ENCODE peak calls at places on chromosomes 13 and 19, in six cellular contexts. One of them, this sample, is unnamed.

GRCh38 chr13:55155046-55155445 is 1985.7 kb upstream of the PRR20A start:
- DNase-seq in lower leg skin: no peak
- DNase-seq in MG63: no peak
- DNase-seq in naive thymus-derived CD4-positive, alpha-beta T cell: no peak
- DNase-seq in AG09309: no peak
- DNase-seq in body of pancreas: no peak
- DNase-seq in this sample: no peak

GRCh38 chr19:3440082-3440481 is 40.2 kb downstream of the SMIM24 start:
- DNase-seq in AG09309: no peak
- DNase-seq in naive thymus-derived CD4-positive, alpha-beta T cell: peak; percentile 30
- DNase-seq in body of pancreas: peak; percentile 53
- DNase-seq in MG63: peak; percentile 34
- DNase-seq in lower leg skin: no peak
- DNase-seq in this sample: peak; percentile 19

GRCh38 chr13:54210397-54211050 is 1181.9 kb downstream of the OLFM4 start:
- DNase-seq in naive thymus-derived CD4-positive, alpha-beta T cell: no peak
- DNase-seq in MG63: no peak
- DNase-seq in AG09309: no peak
- DNase-seq in lower leg skin: no peak
- DNase-seq in body of pancreas: no peak
- DNase-seq in this sample: no peak

GRCh38 chr19:43504426-43505185 is at the start of gene PHLDB3:
- DNase-seq in MG63: peak; percentile 26
- DNase-seq in naive thymus-derived CD4-positive, alpha-beta T cell: no peak
- DNase-seq in body of pancreas: peak; percentile 46
- DNase-seq in lower leg skin: peak; percentile 92
- DNase-seq in AG09309: no peak
- DNase-seq in this sample: no peak

GRCh38 chr13:73767747-73768315 is 366.4 kb downstream of the KLF12 start:
- DNase-seq in lower leg skin: no peak
- DNase-seq in naive thymus-derived CD4-positive, alpha-beta T cell: no peak
- DNase-seq in MG63: no peak
- DNase-seq in AG09309: no peak
- DNase-seq in body of pancreas: no peak
- DNase-seq in this sample: no peak

GRCh38 chr13:51370116-51370515 is 30.6 kb downstream of the SERPINE3 start:
- DNase-seq in MG63: no peak
- DNase-seq in AG09309: no peak
- DNase-seq in naive thymus-derived CD4-positive, alpha-beta T cell: no peak
- DNase-seq in lower leg skin: no peak
- DNase-seq in body of pancreas: no peak
- DNase-seq in this sample: no peak

GRCh38 chr19:40453151-40453735 is 9.1 kb upstream of the SERTAD3 start:
- DNase-seq in AG09309: no peak
- DNase-seq in naive thymus-derived CD4-positive, alpha-beta T cell: no peak
- DNase-seq in lower leg skin: no peak
- DNase-seq in body of pancreas: no peak
- DNase-seq in MG63: no peak
- DNase-seq in this sample: no peak

GRCh38 chr19:55585658-55586339 is 5.2 kb upstream of the ZNF579 start:
- DNase-seq in naive thymus-derived CD4-positive, alpha-beta T cell: peak; percentile 31
- DNase-seq in MG63: no peak
- DNase-seq in AG09309: no peak
- DNase-seq in lower leg skin: peak; percentile 89
- DNase-seq in body of pancreas: peak; percentile 68
- DNase-seq in this sample: peak; percentile 78

GRCh38 chr13:84654654-84655244 is 772.5 kb upstream of the SLITRK1 start:
- DNase-seq in lower leg skin: no peak
- DNase-seq in AG09309: no peak
- DNase-seq in MG63: no peak
- DNase-seq in body of pancreas: no peak
- DNase-seq in naive thymus-derived CD4-positive, alpha-beta T cell: no peak
- DNase-seq in this sample: peak; percentile 6

GRCh38 chr19:54164369-54165068 is 5.0 kb upstream of the LENG1 start:
- DNase-seq in body of pancreas: peak; percentile 61
- DNase-seq in naive thymus-derived CD4-positive, alpha-beta T cell: no peak
- DNase-seq in lower leg skin: peak; percentile 94
- DNase-seq in MG63: no peak
- DNase-seq in AG09309: no peak
- DNase-seq in this sample: no peak

GRCh38 chr13:28751210-28751935 is 32.6 kb upstream of the SLC46A3 start:
- DNase-seq in AG09309: no peak
- DNase-seq in naive thymus-derived CD4-positive, alpha-beta T cell: no peak
- DNase-seq in lower leg skin: no peak
- DNase-seq in MG63: peak; percentile 39
- DNase-seq in body of pancreas: no peak
- DNase-seq in this sample: no peak

GRCh38 chr19:36120092-36120983 is 5.1 kb downstream of the TBCB start:
- DNase-seq in body of pancreas: no peak
- DNase-seq in naive thymus-derived CD4-positive, alpha-beta T cell: no peak
- DNase-seq in lower leg skin: no peak
- DNase-seq in MG63: no peak
- DNase-seq in AG09309: no peak
- DNase-seq in this sample: no peak

GRCh38 chr13:94607056-94607455 is 5.4 kb downstream of the GPR180 start:
- DNase-seq in AG09309: no peak
- DNase-seq in body of pancreas: no peak
- DNase-seq in lower leg skin: no peak
- DNase-seq in MG63: no peak
- DNase-seq in naive thymus-derived CD4-positive, alpha-beta T cell: no peak
- DNase-seq in this sample: no peak

GRCh38 chr13:100131863-100132574 is 43.1 kb downstream of the PCCA start:
- DNase-seq in body of pancreas: no peak
- DNase-seq in AG09309: peak; percentile 27
- DNase-seq in lower leg skin: no peak
- DNase-seq in naive thymus-derived CD4-positive, alpha-beta T cell: no peak
- DNase-seq in MG63: peak; percentile 37
- DNase-seq in this sample: no peak

GRCh38 chr19:2330255-2330631 is 1.8 kb downstream of the SPPL2B start:
- DNase-seq in AG09309: no peak
- DNase-seq in lower leg skin: no peak
- DNase-seq in naive thymus-derived CD4-positive, alpha-beta T cell: no peak
- DNase-seq in body of pancreas: no peak
- DNase-seq in MG63: no peak
- DNase-seq in this sample: no peak
- H3K4me3 ChIP-seq in AG09309: no peak overlapping the region
- H3K4me3 ChIP-seq in lower leg skin: no peak overlapping the region
- H3K4me3 ChIP-seq in naive thymus-derived CD4-positive, alpha-beta T cell: no peak overlapping the region
- H3K4me3 ChIP-seq in body of pancreas: no peak overlapping the region
- H3K4me3 ChIP-seq in MG63: no peak overlapping the region
- H3K4me3 ChIP-seq in this sample: no peak overlapping the region

GRCh38 chr19:28880735-28881401 is 332.1 kb downstream of the UQCRFS1 start:
- DNase-seq in lower leg skin: no peak
- DNase-seq in MG63: no peak
- DNase-seq in naive thymus-derived CD4-positive, alpha-beta T cell: no peak
- DNase-seq in body of pancreas: no peak
- DNase-seq in AG09309: no peak
- DNase-seq in this sample: no peak

GRCh38 chr19:28884786-28885476 is 328.0 kb downstream of the UQCRFS1 start:
- DNase-seq in lower leg skin: no peak
- DNase-seq in naive thymus-derived CD4-positive, alpha-beta T cell: no peak
- DNase-seq in body of pancreas: no peak
- DNase-seq in MG63: no peak
- DNase-seq in AG09309: no peak
- DNase-seq in this sample: no peak

GRCh38 chr19:28882818-28883217 is 330.1 kb downstream of the UQCRFS1 start:
- DNase-seq in MG63: no peak
- DNase-seq in naive thymus-derived CD4-positive, alpha-beta T cell: no peak
- DNase-seq in AG09309: no peak
- DNase-seq in body of pancreas: no peak
- DNase-seq in lower leg skin: no peak
- DNase-seq in this sample: no peak

GRCh38 chr19:28881616-28882015 is 331.3 kb downstream of the UQCRFS1 start:
- DNase-seq in body of pancreas: no peak
- DNase-seq in MG63: no peak
- DNase-seq in AG09309: no peak
- DNase-seq in naive thymus-derived CD4-positive, alpha-beta T cell: no peak
- DNase-seq in lower leg skin: no peak
- DNase-seq in this sample: no peak

DNA sequence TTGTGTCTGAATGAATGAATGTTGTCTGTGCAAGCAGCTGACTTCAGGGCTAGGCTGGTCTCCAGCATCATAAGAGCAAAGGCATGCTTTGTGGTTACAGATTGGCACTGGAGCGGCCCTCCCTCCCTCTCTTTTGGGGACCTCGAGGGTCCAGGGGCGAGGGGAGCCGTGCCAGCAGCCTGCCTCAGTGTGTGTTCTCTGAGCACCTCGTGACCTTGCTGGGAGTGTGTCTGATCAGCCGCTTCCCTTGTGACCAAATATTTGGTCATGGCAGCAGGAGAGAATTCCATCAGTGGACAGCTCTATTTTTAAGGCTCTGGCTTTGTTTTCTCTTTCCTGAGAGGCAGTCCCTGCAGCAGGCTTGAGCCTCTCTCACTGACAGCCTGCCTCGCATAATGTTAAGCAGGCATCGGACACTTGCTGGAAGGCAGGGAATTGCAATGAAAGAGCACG is 329.7 kb downstream of the UQCRFS1 start:
- DNase-seq in AG09309: no peak
- DNase-seq in MG63: peak; percentile 65
- DNase-seq in naive thymus-derived CD4-positive, alpha-beta T cell: no peak
- DNase-seq in lower leg skin: peak; percentile 87
- DNase-seq in body of pancreas: no peak
- DNase-seq in this sample: no peak
- H3K4me3 ChIP-seq in AG09309: no peak overlapping the region
- H3K4me3 ChIP-seq in MG63: no peak overlapping the region
- H3K4me3 ChIP-seq in naive thymus-derived CD4-positive, alpha-beta T cell: no peak overlapping the region
- H3K4me3 ChIP-seq in lower leg skin: no peak overlapping the region
- H3K4me3 ChIP-seq in body of pancreas: no peak overlapping the region
- H3K4me3 ChIP-seq in this sample: no peak overlapping the region

DNA sequence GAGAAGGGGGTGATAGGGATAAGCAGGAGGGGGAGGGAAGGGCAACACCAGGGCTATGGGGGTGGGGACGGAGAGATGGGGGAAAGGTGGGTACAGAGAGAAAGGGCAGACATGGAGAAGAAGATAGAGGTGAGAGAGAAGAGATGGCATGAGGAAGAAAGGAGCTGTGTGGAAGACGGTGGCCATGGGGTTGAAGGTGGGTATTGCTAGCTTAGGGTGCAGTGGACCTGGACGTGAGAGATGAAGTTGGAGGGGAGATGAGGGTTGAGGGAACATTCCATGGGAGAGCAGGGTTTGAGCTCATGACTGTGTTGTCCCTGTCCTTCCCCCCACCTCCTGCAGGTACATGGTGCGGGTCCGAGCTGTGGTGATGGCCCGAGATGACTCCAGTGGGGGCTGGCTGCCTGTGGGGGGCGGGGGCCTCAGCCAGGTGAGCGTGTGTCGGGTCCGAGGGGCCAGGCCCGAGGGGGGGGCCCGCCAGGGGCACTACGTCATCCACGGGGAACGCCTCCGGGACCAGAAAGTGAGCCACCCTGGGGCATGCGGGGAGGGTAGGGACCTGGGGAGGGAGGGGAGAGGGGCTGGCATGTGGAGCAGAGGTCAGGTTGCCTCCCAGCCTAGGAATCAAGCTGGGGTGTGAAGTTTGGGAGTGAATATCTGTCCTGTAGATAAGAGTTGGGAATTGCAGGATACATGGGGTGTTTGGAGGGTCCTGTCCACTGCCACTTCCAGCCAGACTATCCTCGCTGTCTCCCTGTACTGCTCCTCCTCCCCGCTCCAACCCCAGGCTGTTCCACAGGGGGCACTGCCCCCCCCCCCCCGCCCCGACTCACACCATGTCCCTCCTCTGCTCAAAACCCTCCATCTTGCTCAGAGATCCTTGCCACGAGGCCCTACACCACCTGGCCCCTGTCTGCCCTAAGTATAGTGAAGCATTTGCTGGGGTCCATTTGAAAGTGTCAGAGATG is 1.7 kb downstream of the SPRED3 start:
- DNase-seq in naive thymus-derived CD4-positive, alpha-beta T cell: no peak
- DNase-seq in lower leg skin: no peak
- DNase-seq in AG09309: no peak
- DNase-seq in body of pancreas: no peak
- DNase-seq in MG63: no peak
- DNase-seq in this sample: no peak
- H3K4me3 ChIP-seq in naive thymus-derived CD4-positive, alpha-beta T cell: no peak overlapping the region
- H3K4me3 ChIP-seq in lower leg skin: no peak overlapping the region
- H3K4me3 ChIP-seq in AG09309: peak overlapping the region; percentile 84
- H3K4me3 ChIP-seq in body of pancreas: no peak overlapping the region
- H3K4me3 ChIP-seq in MG63: no peak overlapping the region
- H3K4me3 ChIP-seq in this sample: no peak overlapping the region

GRCh38 chr19:49692102-49692599 is 1.2 kb downstream of the CPT1C start:
- DNase-seq in AG09309: no peak
- DNase-seq in naive thymus-derived CD4-positive, alpha-beta T cell: no peak
- DNase-seq in MG63: no peak
- DNase-seq in body of pancreas: no peak
- DNase-seq in lower leg skin: no peak
- DNase-seq in this sample: no peak
- H3K4me3 ChIP-seq in AG09309: peak overlapping the region; percentile 61
- H3K4me3 ChIP-seq in naive thymus-derived CD4-positive, alpha-beta T cell: no peak overlapping the region
- H3K4me3 ChIP-seq in MG63: no peak overlapping the region
- H3K4me3 ChIP-seq in body of pancreas: no peak overlapping the region
- H3K4me3 ChIP-seq in lower leg skin: no peak overlapping the region
- H3K4me3 ChIP-seq in this sample: no peak overlapping the region

GRCh38 chr19:47049307-47049700 is 880 bp upstream of the TMEM160 start:
- DNase-seq in MG63: peak; percentile 53
- DNase-seq in AG09309: peak; percentile 41
- DNase-seq in naive thymus-derived CD4-positive, alpha-beta T cell: no peak
- DNase-seq in lower leg skin: no peak
- DNase-seq in body of pancreas: no peak
- DNase-seq in this sample: no peak
- H3K4me3 ChIP-seq in MG63: peak overlapping the region; percentile 71
- H3K4me3 ChIP-seq in AG09309: no peak overlapping the region
- H3K4me3 ChIP-seq in naive thymus-derived CD4-positive, alpha-beta T cell: peak overlapping the region; percentile 86
- H3K4me3 ChIP-seq in lower leg skin: no peak overlapping the region
- H3K4me3 ChIP-seq in body of pancreas: no peak overlapping the region
- H3K4me3 ChIP-seq in this sample: no peak overlapping the region

GRCh38 chr19:1101337-1101698 is 2.5 kb upstream of the GPX4 start:
- DNase-seq in MG63: no peak
- DNase-seq in body of pancreas: no peak
- DNase-seq in lower leg skin: no peak
- DNase-seq in naive thymus-derived CD4-positive, alpha-beta T cell: no peak
- DNase-seq in AG09309: no peak
- DNase-seq in this sample: no peak
- H3K4me3 ChIP-seq in MG63: no peak overlapping the region
- H3K4me3 ChIP-seq in body of pancreas: no peak overlapping the region
- H3K4me3 ChIP-seq in lower leg skin: no peak overlapping the region
- H3K4me3 ChIP-seq in naive thymus-derived CD4-positive, alpha-beta T cell: peak overlapping the region; percentile 38
- H3K4me3 ChIP-seq in AG09309: no peak overlapping the region
- H3K4me3 ChIP-seq in this sample: no peak overlapping the region

DNA sequence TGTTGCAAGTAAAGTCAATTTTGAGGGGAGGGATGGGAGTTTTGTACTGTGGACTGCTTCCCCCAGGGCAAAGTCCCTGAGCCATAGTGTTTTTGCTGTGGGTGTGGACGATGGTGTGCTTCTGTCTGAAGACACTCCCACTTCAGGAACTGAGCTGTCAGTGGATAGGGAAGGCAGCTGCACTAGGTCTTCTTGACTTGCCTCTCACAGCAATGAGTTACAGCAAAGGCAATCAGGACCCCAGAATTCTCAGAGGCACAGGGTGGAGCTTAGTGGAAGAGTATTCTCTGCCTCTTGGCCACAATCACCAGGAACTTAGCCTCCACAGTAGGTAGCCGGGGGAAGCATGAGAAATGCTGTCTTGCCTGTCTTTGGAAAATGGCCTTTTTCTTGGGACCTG is 1416.6 kb upstream of the MIR17HG start:
- DNase-seq in naive thymus-derived CD4-positive, alpha-beta T cell: no peak
- DNase-seq in MG63: no peak
- DNase-seq in AG09309: no peak
- DNase-seq in lower leg skin: no peak
- DNase-seq in body of pancreas: no peak
- DNase-seq in this sample: no peak
- H3K4me3 ChIP-seq in naive thymus-derived CD4-positive, alpha-beta T cell: no peak overlapping the region
- H3K4me3 ChIP-seq in MG63: no peak overlapping the region
- H3K4me3 ChIP-seq in AG09309: no peak overlapping the region
- H3K4me3 ChIP-seq in lower leg skin: no peak overlapping the region
- H3K4me3 ChIP-seq in body of pancreas: no peak overlapping the region
- H3K4me3 ChIP-seq in this sample: no peak overlapping the region

GRCh38 chr19:1852294-1852646 is 4.0 kb upstream of the REXO1 start:
- DNase-seq in body of pancreas: no peak
- DNase-seq in MG63: no peak
- DNase-seq in AG09309: no peak
- DNase-seq in naive thymus-derived CD4-positive, alpha-beta T cell: no peak
- DNase-seq in lower leg skin: no peak
- DNase-seq in this sample: no peak
- H3K4me3 ChIP-seq in body of pancreas: no peak overlapping the region
- H3K4me3 ChIP-seq in MG63: no peak overlapping the region
- H3K4me3 ChIP-seq in AG09309: no peak overlapping the region
- H3K4me3 ChIP-seq in naive thymus-derived CD4-positive, alpha-beta T cell: peak overlapping the region; percentile 35
- H3K4me3 ChIP-seq in lower leg skin: no peak overlapping the region
- H3K4me3 ChIP-seq in this sample: peak overlapping the region; percentile 56

This sample was measured in Jurkat, Clone E6-1.